ENCODE peak calls at places on chromosome 17, in seven cellular contexts. T is Peyer's patch, N is heart right ventricle, O is HAP-1, E is hepatocyte, G is AG09309, V is cardiac fibroblast. S is an unnamed sample.

GRCh38 chr17:9509236-9509813 is 66.3 kb downstream of the STX8 start:
- DNase-seq in T (no peak), N (no peak), O (no peak), E (no peak), G (no peak), V (no peak), S (no peak)

GRCh38 chr17:45934044-45934979 is 40.0 kb downstream of the MAPT start:
- DNase-seq in T (no peak), N (no peak), O (no peak), E (no peak), G (no peak), V (no peak), S (no peak)

GRCh38 chr17:5902671-5903070 is 167.5 kb upstream of the WSCD1 start:
- DNase-seq in T (no peak), N (no peak), O (no peak), E (no peak), G (no peak), V (no peak), S (no peak)

GRCh38 chr17:57551321-57552079 is 193.6 kb downstream of the CCDC182 start:
- DNase-seq in T (peak), N (no peak), O (no peak), E (no peak), G (no peak), V (no peak), S (no peak)

GRCh38 chr17:17567631-17568030 is 23.9 kb downstream of the PEMT start:
- DNase-seq in T (no peak), N (peak), O (no peak), E (peak), G (no peak), V (peak), S (no peak)

GRCh38 chr17:57438031-57438731 is 181.9 kb downstream of the MSI2 start:
- DNase-seq in T (no peak), N (no peak), O (no peak), E (no peak), G (no peak), V (no peak), S (no peak)

GRCh38 chr17:40451420-40451819 is 8.2 kb downstream of the IGFBP4 start:
- DNase-seq in T (peak), N (peak), O (no peak), E (peak), G (peak), V (peak), S (peak)

GRCh38 chr17:1630662-1631061 is 2.0 kb upstream of the SLC43A2 start:
- DNase-seq in T (no peak), N (no peak), O (no peak), E (peak), G (no peak), V (no peak), S (no peak)

GRCh38 chr17:49361129-49361901 is 735 bp downstream of the ZNF652 start:
- DNase-seq in T (peak), N (peak), O (peak), E (peak), G (no peak), V (peak), S (no peak)

GRCh38 chr17:11251561-11252107 is 10.6 kb downstream of the SHISA6 start:
- DNase-seq in T (no peak), N (no peak), O (no peak), E (no peak), G (no peak), V (no peak), S (no peak)

GRCh38 chr17:19290047-19290705 is 53.0 kb downstream of the EPN2 start:
- DNase-seq in T (no peak), N (no peak), O (no peak), E (no peak), G (no peak), V (no peak), S (no peak)

GRCh38 chr17:47707056-47707791 is 13.3 kb downstream of the TBKBP1 start:
- DNase-seq in T (no peak), N (no peak), O (no peak), E (no peak), G (no peak), V (no peak), S (no peak)

GRCh38 chr17:9974460-9975381 is 69.7 kb upstream of the RCVRN start:
- DNase-seq in T (no peak), N (no peak), O (no peak), E (no peak), G (no peak), V (no peak), S (no peak)

GRCh38 chr17:17741346-17742023 is 60.2 kb downstream of the RAI1 start:
- DNase-seq in T (no peak), N (no peak), O (peak), E (peak), G (no peak), V (peak), S (no peak)

GRCh38 chr17:48647103-48647963 is 21.2 kb upstream of the HOXB9 start:
- DNase-seq in T (no peak), N (no peak), O (peak), E (no peak), G (no peak), V (no peak), S (no peak)

GRCh38 chr17:77722366-77722765 is 236.1 kb upstream of the TNRC6C start:
- DNase-seq in T (no peak), N (no peak), O (no peak), E (no peak), G (no peak), V (no peak), S (no peak)

GRCh38 chr17:72671034-72671433 is 421.5 kb downstream of the SLC39A11 start:
- DNase-seq in T (no peak), N (no peak), O (no peak), E (no peak), G (no peak), V (no peak), S (no peak)

GRCh38 chr17:57993471-57994365 is 5.7 kb upstream of the VEZF1 start:
- DNase-seq in T (no peak), N (no peak), O (no peak), E (no peak), G (no peak), V (no peak), S (no peak)

GRCh38 chr17:27466376-27466747 is 10.1 kb downstream of the KSR1 start:
- DNase-seq in T (peak), N (no peak), O (no peak), E (no peak), G (no peak), V (no peak), S (no peak)

GRCh38 chr17:12667299-12667958 is 1.7 kb downstream of the MYOCD start:
- DNase-seq in T (no peak), N (peak), O (peak), E (peak), G (peak), V (peak), S (no peak)

GRCh38 chr17:79986441-79987186 is 49.1 kb downstream of the TBC1D16 start:
- DNase-seq in T (no peak), N (peak), O (no peak), E (no peak), G (no peak), V (peak), S (no peak)

GRCh38 chr17:79862771-79863440 is 23.7 kb upstream of the CBX4 start:
- DNase-seq in T (no peak), N (no peak), O (no peak), E (no peak), G (no peak), V (no peak), S (no peak)

GRCh38 chr17:75853410-75853809 is 1.7 kb downstream of the WBP2 start:
- DNase-seq in T (no peak), N (no peak), O (no peak), E (no peak), G (no peak), V (peak), S (no peak)

GRCh38 chr17:83079766-83080616 is 582 bp downstream of the METRNL start:
- DNase-seq in T (no peak), N (no peak), O (no peak), E (peak), G (no peak), V (no peak), S (no peak)

GRCh38 chr17:48307814-48308411 is 122.1 kb downstream of the SKAP1 start:
- DNase-seq in T (peak), N (peak), O (peak), E (peak), G (peak), V (peak), S (no peak)

GRCh38 chr17:21199311-21199710 is 14.7 kb downstream of the TMEM11 start:
- DNase-seq in T (no peak), N (no peak), O (peak), E (peak), G (peak), V (peak), S (peak)

GRCh38 chr17:76384987-76385891 is 830 bp downstream of the SPHK1 start:
- DNase-seq in T (peak), N (peak), O (peak), E (peak), G (no peak), V (peak), S (no peak)

GRCh38 chr17:5608696-5609095 is 24.4 kb upstream of the NLRP1 start:
- DNase-seq in T (no peak), N (no peak), O (no peak), E (no peak), G (no peak), V (no peak), S (no peak)

GRCh38 chr17:6126768-6127167 is 56.6 kb downstream of the WSCD1 start:
- DNase-seq in T (no peak), N (no peak), O (no peak), E (no peak), G (no peak), V (no peak), S (no peak)

GRCh38 chr17:2137342-2138098 is 82.6 kb downstream of the HIC1 start:
- DNase-seq in T (no peak), N (no peak), O (peak), E (peak), G (peak), V (peak), S (peak)

GRCh38 chr17:47305302-47305923 is 18.3 kb upstream of the EFCAB13 start:
- DNase-seq in T (no peak), N (no peak), O (no peak), E (no peak), G (peak), V (peak), S (peak)

GRCh38 chr17:41547921-41548843 is 20.1 kb upstream of the KRT19 start:
- DNase-seq in T (peak), N (peak), O (no peak), E (peak), G (peak), V (peak), S (peak)

GRCh38 chr17:38815576-38816193 is 9.4 kb downstream of the CWC25 start:
- DNase-seq in T (no peak), N (no peak), O (no peak), E (no peak), G (peak), V (peak), S (no peak)

GRCh38 chr17:75904749-75905521 is at the start of gene MRPL38:
- DNase-seq in T (peak), N (peak), O (peak), E (peak), G (peak), V (peak), S (peak)

GRCh38 chr17:18315498-18316360 is 636 bp downstream of the SMCR8 start:
- DNase-seq in T (peak), N (no peak), O (no peak), E (no peak), G (no peak), V (no peak), S (no peak)

GRCh38 chr17:65182233-65182632 is 45.1 kb downstream of the RGS9 start:
- DNase-seq in T (no peak), N (no peak), O (no peak), E (no peak), G (no peak), V (no peak), S (no peak)
- H3K4me3 ChIP-seq in T (no peak), N (no peak), O (no peak), E (no peak), G (no peak), V (no peak), S (no peak)

DNA sequence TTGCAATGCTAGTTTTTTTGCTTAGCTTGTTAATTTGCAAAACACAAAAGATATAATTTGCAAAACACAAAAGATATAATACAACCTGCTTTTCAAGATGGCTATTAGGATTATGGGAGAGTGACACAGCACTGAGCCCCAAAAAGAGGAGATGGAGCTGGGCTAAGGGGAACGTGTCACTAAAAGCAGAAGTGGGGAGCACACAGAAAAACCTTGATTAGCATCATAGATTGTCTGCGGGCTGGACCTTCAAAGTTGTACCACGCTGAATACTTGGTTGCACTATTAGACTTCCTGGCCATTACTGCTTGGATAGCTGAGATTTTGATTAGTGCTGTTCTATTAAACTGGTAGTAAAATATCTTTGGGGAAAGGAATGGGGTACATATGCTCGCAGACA is 36.2 kb downstream of the KCNJ16 start:
- DNase-seq in T (no peak), N (no peak), O (no peak), E (no peak), G (no peak), V (no peak), S (no peak)
- H3K4me3 ChIP-seq in T (no peak), N (no peak), O (no peak), E (no peak), G (no peak), V (no peak), S (no peak)

GRCh38 chr17:63702616-63703015 is 2.7 kb upstream of the LIMD2 start:
- DNase-seq in T (no peak), N (no peak), O (no peak), E (no peak), G (no peak), V (no peak), S (no peak)

GRCh38 chr17:63701477-63702222 is 1.7 kb upstream of the LIMD2 start:
- DNase-seq in T (peak), N (no peak), O (no peak), E (no peak), G (no peak), V (no peak), S (no peak)

GRCh38 chr17:63700528-63701441 is 860 bp upstream of the LIMD2 start:
- DNase-seq in T (peak), N (peak), O (peak), E (peak), G (no peak), V (peak), S (no peak)

GRCh38 chr17:63703029-63703428 is 3.1 kb upstream of the LIMD2 start:
- DNase-seq in T (no peak), N (no peak), O (no peak), E (no peak), G (no peak), V (no peak), S (no peak)

GRCh38 chr17:63702223-63702577 is 2.3 kb upstream of the LIMD2 start:
- DNase-seq in T (peak), N (no peak), O (no peak), E (no peak), G (no peak), V (no peak), S (no peak)
- H3K4me3 ChIP-seq in T (peak), N (no peak), O (no peak), E (no peak), G (no peak), V (no peak), S (no peak)

GRCh38 chr17:81516439-81516838 is 3.8 kb upstream of the ACTG1 start:
- DNase-seq in T (peak), N (no peak), O (no peak), E (no peak), G (no peak), V (no peak), S (no peak)

GRCh38 chr17:81517339-81518112 is 4.9 kb upstream of the ACTG1 start:
- DNase-seq in T (peak), N (no peak), O (no peak), E (no peak), G (no peak), V (no peak), S (no peak)

GRCh38 chr17:81518113-81518784 is 5.7 kb upstream of the ACTG1 start:
- DNase-seq in T (peak), N (no peak), O (no peak), E (no peak), G (no peak), V (no peak), S (no peak)

GRCh38 chr17:81515530-81516041 is 3.0 kb upstream of the ACTG1 start:
- DNase-seq in T (peak), N (no peak), O (no peak), E (no peak), G (no peak), V (no peak), S (no peak)

DNA sequence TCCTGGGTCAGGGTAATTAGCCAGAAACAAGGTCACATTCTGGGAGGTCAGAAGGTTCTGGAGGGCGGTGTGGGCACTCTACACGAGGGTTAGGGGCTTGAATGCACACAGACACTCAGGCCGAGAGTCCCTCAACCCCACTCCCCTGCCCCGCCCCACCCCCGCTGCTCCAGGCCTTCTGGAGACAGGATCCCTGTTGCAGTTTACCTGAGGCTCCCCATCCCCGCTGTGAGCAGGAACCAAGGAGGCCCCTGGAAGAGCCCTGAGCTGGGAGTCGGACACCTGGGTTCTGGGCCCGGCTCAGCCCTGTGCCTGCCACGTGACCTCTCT is 4.4 kb upstream of the ACTG1 start:
- DNase-seq in T (peak), N (no peak), O (no peak), E (no peak), G (no peak), V (no peak), S (no peak)
- H3K4me3 ChIP-seq in T (peak), N (peak), O (no peak), E (no peak), G (peak), V (no peak), S (peak)

DNA sequence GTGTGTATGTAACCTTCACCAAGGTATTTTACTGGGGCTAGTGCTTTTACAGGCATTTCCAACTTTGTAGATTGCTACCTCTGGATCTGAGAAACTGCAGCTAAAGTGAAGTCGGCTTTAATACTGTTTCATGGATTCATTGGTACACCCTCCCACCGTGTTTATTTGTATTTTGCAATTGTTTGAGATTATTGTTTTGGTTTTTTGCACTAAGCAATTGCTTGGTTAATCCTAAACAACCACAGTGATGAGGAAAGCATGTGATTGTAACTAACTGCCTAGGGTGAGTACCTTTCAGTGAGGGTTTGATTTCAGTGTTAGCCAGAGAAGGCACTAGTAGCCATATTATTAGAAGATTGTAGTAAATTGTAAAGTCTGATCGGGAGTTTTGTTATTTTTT is 3.3 kb downstream of the LUC7L3 start:
- DNase-seq in T (no peak), N (no peak), O (no peak), E (no peak), G (no peak), V (no peak), S (no peak)
- H3K4me3 ChIP-seq in T (peak), N (no peak), O (peak), E (peak), G (no peak), V (no peak), S (no peak)

GRCh38 chr17:7988750-7989178 is 13.7 kb upstream of the GUCY2D start:
- DNase-seq in T (no peak), N (peak), O (peak), E (peak), G (peak), V (peak), S (no peak)

GRCh38 chr17:7984904-7985303 is 17.5 kb upstream of the GUCY2D start:
- DNase-seq in T (no peak), N (no peak), O (no peak), E (no peak), G (no peak), V (no peak), S (no peak)

GRCh38 chr17:7982666-7983065 is 19.7 kb upstream of the GUCY2D start:
- DNase-seq in T (no peak), N (no peak), O (no peak), E (no peak), G (no peak), V (peak), S (no peak)

GRCh38 chr17:7989781-7990655 is 12.4 kb upstream of the GUCY2D start:
- DNase-seq in T (peak), N (peak), O (peak), E (peak), G (no peak), V (peak), S (no peak)

GRCh38 chr17:7987112-7987893 is 15.1 kb upstream of the GUCY2D start:
- DNase-seq in T (no peak), N (no peak), O (peak), E (no peak), G (no peak), V (peak), S (no peak)
- H3K4me3 ChIP-seq in T (no peak), N (no peak), O (no peak), E (no peak), G (no peak), V (no peak), S (no peak)

GRCh38 chr17:73902416-73903181 is 258.4 kb upstream of the SDK2 start:
- DNase-seq in T (no peak), N (no peak), O (no peak), E (peak), G (no peak), V (no peak), S (no peak)

GRCh38 chr17:73901661-73902415 is 257.6 kb upstream of the SDK2 start:
- DNase-seq in T (peak), N (peak), O (peak), E (peak), G (no peak), V (no peak), S (no peak)

GRCh38 chr17:73900516-73900915 is 256.3 kb upstream of the SDK2 start:
- DNase-seq in T (no peak), N (no peak), O (no peak), E (no peak), G (no peak), V (no peak), S (no peak)

GRCh38 chr17:73899839-73900238 is 255.6 kb upstream of the SDK2 start:
- DNase-seq in T (no peak), N (no peak), O (no peak), E (no peak), G (no peak), V (no peak), S (no peak)

DNA sequence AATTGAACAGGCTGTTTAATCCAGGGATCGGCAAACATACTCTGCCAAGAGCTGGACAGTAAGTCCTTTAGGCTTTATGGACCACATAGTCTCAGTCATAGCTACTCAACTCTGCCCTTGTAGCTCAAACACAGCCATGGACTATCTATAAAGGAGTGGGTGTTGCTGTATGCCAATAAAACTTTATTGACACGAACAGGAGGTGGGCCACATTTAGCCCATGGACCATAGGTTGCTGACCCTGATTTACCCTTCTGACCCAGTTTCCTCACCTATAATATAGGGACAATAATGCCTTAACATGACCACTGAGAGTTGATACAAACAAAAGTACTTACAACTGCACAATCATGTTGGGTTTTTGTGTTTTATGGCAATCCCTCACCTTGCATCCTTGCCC is 257.0 kb upstream of the SDK2 start:
- DNase-seq in T (no peak), N (no peak), O (no peak), E (no peak), G (no peak), V (no peak), S (no peak)
- H3K4me3 ChIP-seq in T (peak), N (no peak), O (no peak), E (no peak), G (no peak), V (no peak), S (no peak)